ENCODE peak calls at places on chromosomes 6 and 20, in four cellular contexts. One of them, this sample, is unnamed.
A peak's percentile ranks its signal among the peaks of the same experiment; 100 is the strongest.

GRCh38 chr6:4637691-4638433 is 138.3 kb upstream of the CDYL start:
- DNase-seq in IMR-90: peak; percentile 93
- DNase-seq in GM12878: peak; percentile 4
- DNase-seq in K562: peak; percentile 65
- DNase-seq in this sample: peak; percentile 72

GRCh38 chr6:13295576-13295975 is 32.8 kb downstream of the TBC1D7 start:
- DNase-seq in IMR-90: no peak
- DNase-seq in K562: no peak
- DNase-seq in GM12878: no peak
- DNase-seq in this sample: no peak

GRCh38 chr6:10307476-10307875 is 107.4 kb downstream of the TFAP2A start:
- DNase-seq in K562: no peak
- DNase-seq in GM12878: no peak
- DNase-seq in IMR-90: no peak
- DNase-seq in this sample: no peak

GRCh38 chr6:88633782-88634181 is 329.6 kb downstream of the RNGTT start:
- DNase-seq in IMR-90: no peak
- DNase-seq in GM12878: no peak
- DNase-seq in K562: no peak
- DNase-seq in this sample: no peak

GRCh38 chr20:57654363-57654997 is 34.3 kb upstream of the ZBP1 start:
- DNase-seq in GM12878: no peak
- DNase-seq in IMR-90: peak; percentile 55
- DNase-seq in K562: peak; percentile 67
- DNase-seq in this sample: peak; percentile 69

GRCh38 chr6:106614592-106615301 is 14.6 kb downstream of the RTN4IP1 start:
- DNase-seq in IMR-90: no peak
- DNase-seq in K562: no peak
- DNase-seq in GM12878: no peak
- DNase-seq in this sample: no peak

GRCh38 chr20:23092861-23093543 is 6.9 kb upstream of the CD93 start:
- DNase-seq in K562: no peak
- DNase-seq in GM12878: no peak
- DNase-seq in IMR-90: no peak
- DNase-seq in this sample: no peak

GRCh38 chr20:63778034-63778752 is 38.6 kb downstream of the SLC2A4RG start:
- DNase-seq in IMR-90: no peak
- DNase-seq in GM12878: no peak
- DNase-seq in K562: no peak
- DNase-seq in this sample: no peak

GRCh38 chr20:22944062-22944461 is 91.0 kb upstream of the SSTR4 start:
- DNase-seq in K562: no peak
- DNase-seq in IMR-90: no peak
- DNase-seq in GM12878: no peak
- DNase-seq in this sample: no peak

GRCh38 chr6:99745651-99746050 is 139.0 kb downstream of the PRDM13 start:
- DNase-seq in IMR-90: no peak
- DNase-seq in K562: no peak
- DNase-seq in GM12878: no peak
- DNase-seq in this sample: no peak

GRCh38 chr20:35273449-35274171 is 4.3 kb downstream of the MMP24OS start:
- DNase-seq in GM12878: no peak
- DNase-seq in IMR-90: no peak
- DNase-seq in K562: no peak
- DNase-seq in this sample: no peak

GRCh38 chr20:13493143-13493542 is 145.6 kb downstream of the TASP1 start:
- DNase-seq in K562: no peak
- DNase-seq in IMR-90: no peak
- DNase-seq in GM12878: no peak
- DNase-seq in this sample: no peak

GRCh38 chr6:28816909-28817807 is 106.6 kb downstream of the TRIM27 start:
- DNase-seq in K562: peak; percentile 95
- DNase-seq in GM12878: no peak
- DNase-seq in IMR-90: peak; percentile 86
- DNase-seq in this sample: peak; percentile 26

GRCh38 chr6:141488466-141488865 is 644.3 kb upstream of the GJE1 start:
- DNase-seq in K562: no peak
- DNase-seq in GM12878: no peak
- DNase-seq in IMR-90: peak; percentile 46
- DNase-seq in this sample: peak; percentile 34

GRCh38 chr6:157787080-157787479 is 36.0 kb upstream of the SNX9 start:
- DNase-seq in K562: no peak
- DNase-seq in IMR-90: peak; percentile 41
- DNase-seq in GM12878: no peak
- DNase-seq in this sample: no peak

GRCh38 chr6:34056301-34056700 is 89.6 kb downstream of the GRM4 start:
- DNase-seq in GM12878: no peak
- DNase-seq in K562: peak; percentile 88
- DNase-seq in IMR-90: peak; percentile 35
- DNase-seq in this sample: peak; percentile 9

GRCh38 chr6:133890941-133891813 is 2.3 kb downstream of the TCF21 start:
- DNase-seq in GM12878: no peak
- DNase-seq in IMR-90: peak; percentile 39
- DNase-seq in K562: peak; percentile 12
- DNase-seq in this sample: peak; percentile 44

GRCh38 chr20:46648903-46649649 is 2.2 kb downstream of the SLC13A3 start:
- DNase-seq in GM12878: no peak
- DNase-seq in K562: peak; percentile 92
- DNase-seq in IMR-90: no peak
- DNase-seq in this sample: no peak

GRCh38 chr6:148520109-148520841 is 177.6 kb downstream of the SASH1 start:
- DNase-seq in GM12878: peak; percentile 65
- DNase-seq in IMR-90: no peak
- DNase-seq in K562: no peak
- DNase-seq in this sample: no peak

GRCh38 chr6:53639520-53639919 is 26.0 kb downstream of the KLHL31 start:
- DNase-seq in K562: no peak
- DNase-seq in GM12878: no peak
- DNase-seq in IMR-90: no peak
- DNase-seq in this sample: no peak

GRCh38 chr20:5714261-5715041 is 35.8 kb upstream of the SHLD1 start:
- DNase-seq in IMR-90: peak; percentile 24
- DNase-seq in K562: peak; percentile 30
- DNase-seq in GM12878: no peak
- DNase-seq in this sample: peak; percentile 77

GRCh38 chr6:44849829-44850228 is 462.3 kb downstream of the CDC5L start:
- DNase-seq in K562: no peak
- DNase-seq in IMR-90: no peak
- DNase-seq in GM12878: no peak
- DNase-seq in this sample: no peak

GRCh38 chr6:7424967-7425807 is 35.6 kb downstream of the RIOK1 start:
- DNase-seq in K562: peak; percentile 35
- DNase-seq in IMR-90: peak; percentile 41
- DNase-seq in GM12878: no peak
- DNase-seq in this sample: peak; percentile 6

GRCh38 chr20:60446273-60447111 is 488.3 kb downstream of the CDH26 start:
- DNase-seq in GM12878: no peak
- DNase-seq in IMR-90: no peak
- DNase-seq in K562: no peak
- DNase-seq in this sample: no peak

GRCh38 chr20:32485770-32486248 is 99.3 kb downstream of the NOL4L start:
- DNase-seq in GM12878: no peak
- DNase-seq in IMR-90: no peak
- DNase-seq in K562: no peak
- DNase-seq in this sample: peak; percentile 61

GRCh38 chr20:53346266-53346665 is 247.4 kb downstream of the ZNF217 start:
- DNase-seq in IMR-90: no peak
- DNase-seq in GM12878: no peak
- DNase-seq in K562: no peak
- DNase-seq in this sample: no peak

GRCh38 chr6:20846602-20847028 is 312.4 kb downstream of the CDKAL1 start:
- DNase-seq in IMR-90: peak; percentile 46
- DNase-seq in GM12878: peak; percentile 21
- DNase-seq in K562: peak; percentile 88
- DNase-seq in this sample: peak; percentile 39

GRCh38 chr20:15320941-15321340 is 983.5 kb upstream of the FLRT3 start:
- DNase-seq in K562: no peak
- DNase-seq in GM12878: no peak
- DNase-seq in IMR-90: no peak
- DNase-seq in this sample: no peak
- TF ChIP-seq FOS in K562: no peak
- TF ChIP-seq FOS in GM12878: no peak
- TF ChIP-seq FOS in IMR-90: no peak
- TF ChIP-seq FOS in this sample: no peak

GRCh38 chr20:33896509-33896908 is 85.4 kb downstream of the CHMP4B start:
- DNase-seq in K562: no peak
- DNase-seq in IMR-90: peak; percentile 70
- DNase-seq in GM12878: no peak
- DNase-seq in this sample: no peak
- TF ChIP-seq FOS in K562: no peak
- TF ChIP-seq FOS in IMR-90: no peak
- TF ChIP-seq FOS in GM12878: no peak
- TF ChIP-seq FOS in this sample: no peak

GRCh38 chr6:108350528-108350927 is 55.7 kb downstream of the AFG1L start:
- DNase-seq in IMR-90: no peak
- DNase-seq in K562: no peak
- DNase-seq in GM12878: no peak
- DNase-seq in this sample: no peak

GRCh38 chr6:108348655-108349349 is 53.9 kb downstream of the AFG1L start:
- DNase-seq in GM12878: peak; percentile 77
- DNase-seq in IMR-90: no peak
- DNase-seq in K562: no peak
- DNase-seq in this sample: no peak

GRCh38 chr6:108355890-108356289 is 61.0 kb downstream of the AFG1L start:
- DNase-seq in IMR-90: no peak
- DNase-seq in GM12878: no peak
- DNase-seq in K562: no peak
- DNase-seq in this sample: no peak

GRCh38 chr6:108353853-108354252 is 59.0 kb downstream of the AFG1L start:
- DNase-seq in IMR-90: peak; percentile 17
- DNase-seq in K562: no peak
- DNase-seq in GM12878: no peak
- DNase-seq in this sample: no peak
- TF ChIP-seq FOS in IMR-90: no peak
- TF ChIP-seq FOS in K562: no peak
- TF ChIP-seq FOS in GM12878: no peak
- TF ChIP-seq FOS in this sample: no peak

GRCh38 chr20:4155953-4156352 is 140.6 kb upstream of the RNF24 start:
- DNase-seq in IMR-90: no peak
- DNase-seq in GM12878: no peak
- DNase-seq in K562: no peak
- DNase-seq in this sample: no peak

GRCh38 chr20:4153251-4153650 is 137.9 kb upstream of the RNF24 start:
- DNase-seq in GM12878: no peak
- DNase-seq in K562: no peak
- DNase-seq in IMR-90: no peak
- DNase-seq in this sample: no peak

GRCh38 chr20:4153661-4154238 is 138.4 kb upstream of the RNF24 start:
- DNase-seq in IMR-90: no peak
- DNase-seq in K562: no peak
- DNase-seq in GM12878: no peak
- DNase-seq in this sample: no peak

GRCh38 chr20:4156411-4156810 is 141.1 kb upstream of the RNF24 start:
- DNase-seq in GM12878: no peak
- DNase-seq in K562: no peak
- DNase-seq in IMR-90: no peak
- DNase-seq in this sample: no peak

DNA sequence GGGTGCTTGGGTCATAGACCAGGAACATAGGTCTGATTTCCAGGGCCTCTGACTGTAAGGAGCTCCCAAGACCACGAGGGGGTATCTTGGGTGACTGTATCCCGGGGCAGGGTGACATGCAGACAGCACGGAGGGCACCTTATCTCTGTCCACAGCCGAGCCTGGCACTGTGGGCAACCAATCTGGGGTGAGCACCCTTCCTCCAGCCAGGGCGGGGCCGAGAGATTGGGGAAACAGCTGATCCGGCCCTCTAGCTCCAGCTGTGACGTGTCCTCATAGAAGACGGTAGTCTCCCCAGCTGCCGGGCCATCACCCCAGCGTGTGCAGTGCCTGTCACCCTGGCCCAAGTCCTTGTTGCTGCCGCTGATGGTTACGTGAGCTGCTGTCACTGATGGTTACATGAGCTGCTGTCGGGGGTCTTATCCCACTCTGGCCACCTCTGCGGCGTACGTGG is 139.6 kb upstream of the RNF24 start:
- DNase-seq in K562: peak; percentile 15
- DNase-seq in GM12878: no peak
- DNase-seq in IMR-90: no peak
- DNase-seq in this sample: no peak
- TF ChIP-seq FOS in K562: no peak
- TF ChIP-seq FOS in GM12878: no peak
- TF ChIP-seq FOS in IMR-90: no peak
- TF ChIP-seq FOS in this sample: no peak

GRCh38 chr6:41064841-41065240 is 7.3 kb downstream of the OARD1 start:
- DNase-seq in IMR-90: no peak
- DNase-seq in GM12878: no peak
- DNase-seq in K562: no peak
- DNase-seq in this sample: no peak

GRCh38 chr6:41065550-41066026 is 6.6 kb downstream of the OARD1 start:
- DNase-seq in IMR-90: no peak
- DNase-seq in GM12878: no peak
- DNase-seq in K562: no peak
- DNase-seq in this sample: no peak

GRCh38 chr6:41063884-41064285 is 8.3 kb downstream of the OARD1 start:
- DNase-seq in GM12878: no peak
- DNase-seq in K562: no peak
- DNase-seq in IMR-90: no peak
- DNase-seq in this sample: no peak

GRCh38 chr6:41071501-41071922 is 644 bp downstream of the OARD1 start:
- DNase-seq in GM12878: peak; percentile 34
- DNase-seq in K562: peak; percentile 92
- DNase-seq in IMR-90: peak; percentile 76
- DNase-seq in this sample: peak; percentile 87

GRCh38 chr6:41066867-41067304 is 5.3 kb downstream of the OARD1 start:
- DNase-seq in K562: peak; percentile 89
- DNase-seq in IMR-90: peak; percentile 84
- DNase-seq in GM12878: peak; percentile 26
- DNase-seq in this sample: peak; percentile 69
- TF ChIP-seq FOS in K562: no peak
- TF ChIP-seq FOS in IMR-90: no peak
- TF ChIP-seq FOS in GM12878: no peak
- TF ChIP-seq FOS in this sample: no peak

GRCh38 chr6:138107078-138107751 is at the start of gene PERP:
- DNase-seq in IMR-90: peak; percentile 38
- DNase-seq in K562: peak; percentile 73
- DNase-seq in GM12878: no peak
- DNase-seq in this sample: peak; percentile 45
- TF ChIP-seq FOS in IMR-90: peak; percentile 3
- TF ChIP-seq FOS in K562: no peak
- TF ChIP-seq FOS in GM12878: no peak
- TF ChIP-seq FOS in this sample: peak; percentile 72

This sample was measured in endothelial cell of umbilical vein.